ENCODE peak calls at places on chromosomes 2 and 18, in seven cellular contexts. One of them, this sample, is unnamed.

GRCh38 chr18:13726972-13727331 is 479 bp downstream of the RNMT start:
- DNase-seq in choroid plexus epithelial cell: peak; percentile 70
- DNase-seq in lower lobe of right lung: no peak
- DNase-seq in GM12865: peak; percentile 44
- DNase-seq in BE2C: no peak
- DNase-seq in cardiac muscle cell: peak; percentile 75
- DNase-seq in IMR-90: peak; percentile 56
- DNase-seq in this sample: peak; percentile 1

GRCh38 chr2:202148515-202149154 is 75.6 kb downstream of the KIAA2012 start:
- DNase-seq in GM12865: no peak
- DNase-seq in cardiac muscle cell: no peak
- DNase-seq in BE2C: no peak
- DNase-seq in choroid plexus epithelial cell: no peak
- DNase-seq in IMR-90: no peak
- DNase-seq in lower lobe of right lung: no peak
- DNase-seq in this sample: no peak

GRCh38 chr2:232624554-232624842 is 8.9 kb upstream of the EFHD1 start:
- DNase-seq in choroid plexus epithelial cell: no peak
- DNase-seq in GM12865: no peak
- DNase-seq in cardiac muscle cell: no peak
- DNase-seq in IMR-90: no peak
- DNase-seq in BE2C: no peak
- DNase-seq in lower lobe of right lung: no peak
- DNase-seq in this sample: no peak

GRCh38 chr2:206353685-206354084 is 79.2 kb downstream of the ZDBF2 start:
- DNase-seq in BE2C: no peak
- DNase-seq in choroid plexus epithelial cell: peak; percentile 7
- DNase-seq in GM12865: peak; percentile 35
- DNase-seq in cardiac muscle cell: no peak
- DNase-seq in IMR-90: no peak
- DNase-seq in lower lobe of right lung: no peak
- DNase-seq in this sample: no peak

GRCh38 chr18:39602112-39602511 is 2036.5 kb upstream of the CELF4 start:
- DNase-seq in lower lobe of right lung: no peak
- DNase-seq in choroid plexus epithelial cell: no peak
- DNase-seq in cardiac muscle cell: no peak
- DNase-seq in BE2C: no peak
- DNase-seq in IMR-90: no peak
- DNase-seq in GM12865: no peak
- DNase-seq in this sample: no peak

GRCh38 chr2:134278546-134278945 is 24.7 kb downstream of the MGAT5 start:
- DNase-seq in cardiac muscle cell: no peak
- DNase-seq in IMR-90: no peak
- DNase-seq in choroid plexus epithelial cell: no peak
- DNase-seq in GM12865: no peak
- DNase-seq in BE2C: no peak
- DNase-seq in lower lobe of right lung: no peak
- DNase-seq in this sample: no peak

GRCh38 chr18:33116376-33116775 is 324.1 kb downstream of the CCDC178 start:
- DNase-seq in GM12865: no peak
- DNase-seq in BE2C: no peak
- DNase-seq in choroid plexus epithelial cell: peak; percentile 40
- DNase-seq in cardiac muscle cell: no peak
- DNase-seq in IMR-90: no peak
- DNase-seq in lower lobe of right lung: peak; percentile 30
- DNase-seq in this sample: no peak

GRCh38 chr2:38835015-38835601 is 40.6 kb downstream of the DHX57 start:
- DNase-seq in lower lobe of right lung: no peak
- DNase-seq in cardiac muscle cell: peak; percentile 42
- DNase-seq in choroid plexus epithelial cell: peak; percentile 54
- DNase-seq in IMR-90: peak; percentile 28
- DNase-seq in BE2C: peak; percentile 14
- DNase-seq in GM12865: peak; percentile 17
- DNase-seq in this sample: no peak

GRCh38 chr2:113720167-113720566 is 36.3 kb downstream of the SLC35F5 start:
- DNase-seq in cardiac muscle cell: no peak
- DNase-seq in GM12865: no peak
- DNase-seq in choroid plexus epithelial cell: peak; percentile 39
- DNase-seq in lower lobe of right lung: no peak
- DNase-seq in BE2C: no peak
- DNase-seq in IMR-90: peak; percentile 20
- DNase-seq in this sample: no peak

GRCh38 chr18:44742741-44743311 is 62.1 kb downstream of the SETBP1 start:
- DNase-seq in GM12865: no peak
- DNase-seq in choroid plexus epithelial cell: peak; percentile 62
- DNase-seq in lower lobe of right lung: no peak
- DNase-seq in cardiac muscle cell: no peak
- DNase-seq in BE2C: peak; percentile 70
- DNase-seq in IMR-90: peak; percentile 29
- DNase-seq in this sample: no peak

GRCh38 chr2:142681952-142682351 is 195.5 kb upstream of the KYNU start:
- DNase-seq in GM12865: no peak
- DNase-seq in IMR-90: no peak
- DNase-seq in cardiac muscle cell: no peak
- DNase-seq in lower lobe of right lung: no peak
- DNase-seq in BE2C: no peak
- DNase-seq in choroid plexus epithelial cell: no peak
- DNase-seq in this sample: no peak

GRCh38 chr2:109452318-109453305 is 161.2 kb downstream of the SEPTIN10 start:
- DNase-seq in choroid plexus epithelial cell: no peak
- DNase-seq in GM12865: no peak
- DNase-seq in lower lobe of right lung: no peak
- DNase-seq in BE2C: no peak
- DNase-seq in IMR-90: no peak
- DNase-seq in cardiac muscle cell: no peak
- DNase-seq in this sample: no peak

GRCh38 chr18:12121175-12122095 is 27.8 kb downstream of the ANKRD62 start:
- DNase-seq in BE2C: no peak
- DNase-seq in choroid plexus epithelial cell: peak; percentile 25
- DNase-seq in lower lobe of right lung: no peak
- DNase-seq in GM12865: no peak
- DNase-seq in IMR-90: peak; percentile 1
- DNase-seq in cardiac muscle cell: peak; percentile 23
- DNase-seq in this sample: no peak

DNA sequence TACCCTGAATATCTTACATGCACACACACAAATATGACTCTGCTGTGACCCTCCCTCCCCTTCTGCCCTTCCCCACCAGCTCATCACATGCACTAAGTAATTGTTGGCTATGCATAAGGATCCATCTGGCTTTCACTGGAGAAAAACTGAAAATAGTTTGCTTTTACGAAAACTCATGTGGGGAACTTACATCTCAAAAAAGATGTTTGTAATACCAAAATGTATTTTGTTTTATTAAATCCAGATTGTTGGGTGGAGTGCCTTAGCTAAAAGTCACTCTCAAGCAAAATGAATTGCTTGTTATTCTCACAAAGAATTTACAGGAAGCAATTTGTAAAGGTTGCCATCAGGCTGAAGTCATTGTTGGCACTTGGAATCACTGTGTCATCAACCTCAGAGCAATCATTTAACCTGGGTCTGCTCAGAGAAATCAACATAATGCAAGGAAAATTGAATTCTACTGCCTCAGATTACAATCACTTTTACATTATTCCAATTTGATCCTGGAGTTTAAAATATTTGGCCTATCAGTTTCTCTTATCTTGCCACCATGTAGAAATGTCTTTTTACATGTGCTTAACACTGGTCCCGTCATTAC is 90.2 kb upstream of the TMEM17 start:
- DNase-seq in lower lobe of right lung: no peak
- DNase-seq in BE2C: no peak
- DNase-seq in cardiac muscle cell: no peak
- DNase-seq in GM12865: no peak
- DNase-seq in IMR-90: peak; percentile 81
- DNase-seq in choroid plexus epithelial cell: no peak
- DNase-seq in this sample: no peak
- TF ChIP-seq CTCF in lower lobe of right lung: no peak
- TF ChIP-seq CTCF in BE2C: no peak
- TF ChIP-seq CTCF in cardiac muscle cell: no peak
- TF ChIP-seq CTCF in GM12865: no peak
- TF ChIP-seq CTCF in IMR-90: no peak
- TF ChIP-seq CTCF in choroid plexus epithelial cell: no peak
- TF ChIP-seq CTCF in this sample: no peak

GRCh38 chr2:20421336-20421987 is 25.4 kb upstream of the RHOB start:
- DNase-seq in lower lobe of right lung: no peak
- DNase-seq in cardiac muscle cell: no peak
- DNase-seq in BE2C: no peak
- DNase-seq in choroid plexus epithelial cell: no peak
- DNase-seq in GM12865: no peak
- DNase-seq in IMR-90: no peak
- DNase-seq in this sample: no peak
- TF ChIP-seq CTCF in lower lobe of right lung: no peak
- TF ChIP-seq CTCF in cardiac muscle cell: no peak
- TF ChIP-seq CTCF in BE2C: no peak
- TF ChIP-seq CTCF in choroid plexus epithelial cell: no peak
- TF ChIP-seq CTCF in GM12865: no peak
- TF ChIP-seq CTCF in IMR-90: no peak
- TF ChIP-seq CTCF in this sample: no peak

GRCh38 chr2:183925281-183925680 is 673.0 kb upstream of the ZNF804A start:
- DNase-seq in lower lobe of right lung: no peak
- DNase-seq in choroid plexus epithelial cell: no peak
- DNase-seq in GM12865: no peak
- DNase-seq in IMR-90: no peak
- DNase-seq in BE2C: no peak
- DNase-seq in cardiac muscle cell: no peak
- DNase-seq in this sample: no peak
- TF ChIP-seq CTCF in lower lobe of right lung: no peak
- TF ChIP-seq CTCF in choroid plexus epithelial cell: no peak
- TF ChIP-seq CTCF in GM12865: no peak
- TF ChIP-seq CTCF in IMR-90: no peak
- TF ChIP-seq CTCF in BE2C: no peak
- TF ChIP-seq CTCF in cardiac muscle cell: no peak
- TF ChIP-seq CTCF in this sample: no peak

DNA sequence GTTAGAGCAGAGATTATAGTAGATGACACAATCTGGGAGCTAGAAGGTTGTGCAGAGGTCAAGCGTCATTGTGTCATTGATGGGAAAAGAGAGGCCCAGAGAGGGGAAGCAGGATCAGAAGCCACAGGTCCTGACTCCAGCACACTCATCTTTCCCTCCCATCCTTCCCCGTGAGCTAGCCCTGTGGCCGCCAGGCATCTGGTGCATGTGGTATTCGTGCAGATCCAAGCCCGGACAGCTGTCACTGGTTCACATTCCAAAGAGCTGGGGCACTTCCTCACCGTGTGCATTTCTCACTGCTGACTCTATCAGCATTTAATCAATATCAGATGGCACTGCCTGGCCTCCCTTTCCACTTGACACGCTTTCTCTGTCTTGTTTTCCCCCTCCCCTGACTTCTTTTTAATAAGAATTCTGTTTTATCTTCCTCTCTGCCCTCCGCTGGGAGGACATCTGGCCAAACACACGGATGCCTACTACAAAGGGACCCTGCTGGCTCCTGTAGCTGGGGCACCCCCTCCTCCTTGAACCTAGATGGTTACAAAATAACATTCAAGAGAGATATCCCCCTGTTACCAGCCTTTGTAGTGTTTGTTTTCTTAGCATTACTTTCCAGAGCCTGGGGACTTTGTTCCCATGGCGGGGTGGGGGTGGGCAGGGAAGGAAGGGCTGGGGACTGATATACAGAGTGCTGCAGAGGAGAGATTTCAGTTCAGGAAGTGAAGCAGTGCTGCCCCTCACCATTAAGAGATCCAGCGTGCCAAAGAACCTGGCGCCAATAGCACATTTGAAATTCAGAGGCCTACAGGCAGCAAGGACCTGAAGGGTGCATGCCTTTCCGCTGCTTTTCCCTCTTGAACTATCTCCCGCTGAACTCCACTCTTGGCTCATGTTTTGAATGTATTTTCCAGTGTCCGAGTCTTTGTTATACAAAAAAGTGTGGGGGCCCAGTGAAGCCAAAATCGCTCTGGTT is 94.4 kb upstream of the THOC1 start:
- DNase-seq in GM12865: no peak
- DNase-seq in choroid plexus epithelial cell: peak; percentile 49
- DNase-seq in lower lobe of right lung: no peak
- DNase-seq in IMR-90: peak; percentile 81
- DNase-seq in cardiac muscle cell: peak; percentile 53
- DNase-seq in BE2C: peak; percentile 8
- DNase-seq in this sample: no peak
- TF ChIP-seq CTCF in GM12865: no peak
- TF ChIP-seq CTCF in choroid plexus epithelial cell: no peak
- TF ChIP-seq CTCF in lower lobe of right lung: no peak
- TF ChIP-seq CTCF in IMR-90: no peak
- TF ChIP-seq CTCF in cardiac muscle cell: no peak
- TF ChIP-seq CTCF in BE2C: no peak
- TF ChIP-seq CTCF in this sample: no peak

GRCh38 chr2:190635781-190636180 is 13.1 kb upstream of the NAB1 start:
- DNase-seq in cardiac muscle cell: no peak
- DNase-seq in BE2C: no peak
- DNase-seq in choroid plexus epithelial cell: no peak
- DNase-seq in GM12865: peak; percentile 42
- DNase-seq in IMR-90: no peak
- DNase-seq in lower lobe of right lung: no peak
- DNase-seq in this sample: no peak
- TF ChIP-seq CTCF in cardiac muscle cell: peak; percentile 9
- TF ChIP-seq CTCF in BE2C: peak; percentile 12
- TF ChIP-seq CTCF in choroid plexus epithelial cell: peak; percentile 43
- TF ChIP-seq CTCF in GM12865: peak; percentile 31
- TF ChIP-seq CTCF in IMR-90: no peak
- TF ChIP-seq CTCF in lower lobe of right lung: no peak
- TF ChIP-seq CTCF in this sample: peak; percentile 49

This sample was measured in GM12864.